ENCODE peak calls at places on chromosomes 4 and X, in six cellular contexts. W is mammary epithelial cell, B is transverse colon, F is IMR-90, M is caudate nucleus, E is Peyer's patch. Y is an unnamed sample.

GRCh38 chr4:154349829-154350228 is 141.8 kb downstream of the DCHS2 start:
- DNase-seq in E (no peak), F (no peak), B (no peak), W (peak; percentile 10), M (peak; percentile 5), Y (no peak)

GRCh38 chr4:125891597-125892258 is 577.0 kb downstream of the FAT4 start:
- DNase-seq in E (no peak), M (no peak), W (no peak), F (peak; percentile 98), B (no peak), Y (no peak)

GRCh38 chrX:69232945-69233344 is 67.7 kb upstream of the PJA1 start:
- DNase-seq in B (no peak), F (no peak), W (no peak), M (no peak), E (peak; percentile 30), Y (no peak)

GRCh38 chrX:97616883-97617510 is 733.3 kb downstream of the RPA4 start:
- DNase-seq in W (peak; percentile 83), M (no peak), B (no peak), E (peak; percentile 47), F (peak; percentile 74), Y (peak; percentile 39)

GRCh38 chr4:185779520-185779919 is 32.5 kb downstream of the SORBS2 start:
- DNase-seq in F (no peak), M (no peak), W (no peak), E (no peak), B (no peak), Y (no peak)

GRCh38 chr4:6676722-6677558 is 16.7 kb upstream of the S100P start:
- DNase-seq in E (no peak), W (no peak), M (no peak), F (no peak), B (no peak), Y (no peak)

GRCh38 chr4:111630705-111631104 is 514.5 kb upstream of the FAM241A start:
- DNase-seq in B (no peak), W (no peak), M (no peak), F (peak; percentile 42), E (no peak), Y (no peak)

GRCh38 chr4:110487873-110488272 is 11.9 kb downstream of the ENPEP start:
- DNase-seq in F (no peak), W (no peak), B (no peak), M (no peak), E (no peak), Y (no peak)

GRCh38 chr4:153512952-153513500 is 46.9 kb downstream of the TMEM131L start:
- DNase-seq in M (no peak), E (no peak), F (peak; percentile 49), W (no peak), B (no peak), Y (no peak)

GRCh38 chr4:143241892-143242291 is 57.2 kb downstream of the USP38 start:
- DNase-seq in F (peak; percentile 37), M (no peak), E (no peak), W (peak; percentile 63), B (no peak), Y (peak; percentile 14)

GRCh38 chr4:80989921-80990544 is 40.5 kb upstream of the BMP3 start:
- DNase-seq in B (no peak), W (peak; percentile 39), E (peak; percentile 45), F (peak; percentile 73), M (peak; percentile 10), Y (peak; percentile 3)

GRCh38 chrX:9465380-9466114 is 689 bp downstream of the TBL1X start:
- DNase-seq in E (peak; percentile 52), M (no peak), B (peak; percentile 23), W (peak; percentile 7), F (no peak), Y (no peak)

GRCh38 chr4:57043304-57044251 is 64.9 kb downstream of the POLR2B start:
- DNase-seq in E (no peak), M (no peak), B (no peak), W (no peak), F (peak; percentile 54), Y (no peak)

GRCh38 chrX:118974088-118974907 is at the start of gene LONRF3:
- DNase-seq in F (peak; percentile 3), E (peak; percentile 91), W (no peak), M (peak; percentile 62), B (peak; percentile 79), Y (no peak)

GRCh38 chr4:143667461-143667860 is 33.0 kb downstream of the FREM3 start:
- DNase-seq in F (peak; percentile 1), M (no peak), W (no peak), B (no peak), E (no peak), Y (no peak)

GRCh38 chrX:111874241-111874640 is 1.7 kb upstream of the TRPC5OS start:
- DNase-seq in M (no peak), F (no peak), B (no peak), E (no peak), W (no peak), Y (no peak)

GRCh38 chrX:84046403-84046984 is 141.5 kb downstream of the RPS6KA6 start:
- DNase-seq in M (no peak), E (peak; percentile 51), F (peak; percentile 38), W (peak; percentile 27), B (no peak), Y (peak; percentile 2)

GRCh38 chr4:14581741-14582140 is 420.5 kb upstream of the CPEB2 start:
- DNase-seq in W (no peak), M (no peak), E (no peak), F (no peak), B (no peak), Y (no peak)

DNA sequence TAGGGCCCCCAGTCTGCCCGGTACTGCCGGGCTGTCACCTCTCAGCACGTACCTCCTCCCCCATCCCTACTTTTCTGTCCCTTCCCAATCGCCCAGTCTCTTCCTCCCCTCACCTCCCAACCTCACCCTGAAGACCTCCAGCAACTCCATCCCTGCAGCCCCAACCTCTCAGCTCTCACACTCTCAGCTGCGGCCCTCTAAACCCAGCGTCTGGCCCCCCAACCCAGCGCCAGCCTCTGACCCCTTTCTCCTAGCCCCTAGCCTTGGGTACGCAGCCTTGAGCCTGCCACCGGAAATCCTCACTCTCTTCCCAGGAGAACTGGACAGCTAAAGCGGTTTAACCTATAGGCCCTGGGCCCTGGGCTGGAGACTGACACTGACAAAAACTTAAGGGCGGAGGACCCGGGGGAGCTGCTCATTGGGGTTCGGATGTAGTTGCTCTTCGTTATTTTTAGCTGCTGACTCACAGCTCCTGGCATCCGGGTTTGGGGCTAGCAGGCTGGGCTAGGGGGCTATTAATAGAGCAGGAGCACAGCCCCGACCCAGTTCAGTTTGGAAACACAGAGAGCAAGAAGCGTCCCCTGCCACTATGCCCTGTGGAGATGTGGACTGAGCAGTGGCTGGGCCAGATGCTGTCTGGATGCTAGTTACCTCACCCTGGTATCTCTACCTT is 9.6 kb upstream of the DLG3 start:
- DNase-seq in F (peak; percentile 48), E (no peak), M (no peak), W (no peak), B (no peak), Y (no peak)
- H3K27ac ChIP-seq in F (peak overlapping the region; percentile 48), E (peak overlapping the region; percentile 81), M (peak overlapping the region; percentile 58), W (no peak overlapping the region), B (peak overlapping the region; percentile 57), Y (no peak overlapping the region)

GRCh38 chrX:153333271-153333670 is 682 bp upstream of the ZNF275 start:
- DNase-seq in F (peak; percentile 55), M (no peak), E (no peak), B (no peak), W (peak; percentile 2), Y (no peak)

GRCh38 chrX:153336988-153337387 is 3.0 kb downstream of the ZNF275 start:
- DNase-seq in E (no peak), W (no peak), F (no peak), M (no peak), B (no peak), Y (no peak)

GRCh38 chrX:153336128-153336894 is 2.4 kb downstream of the ZNF275 start:
- DNase-seq in B (no peak), F (no peak), E (peak; percentile 47), M (no peak), W (peak; percentile 9), Y (no peak)

GRCh38 chrX:153334654-153335295 is 822 bp downstream of the ZNF275 start:
- DNase-seq in B (no peak), F (no peak), W (no peak), E (peak; percentile 39), M (no peak), Y (no peak)

DNA sequence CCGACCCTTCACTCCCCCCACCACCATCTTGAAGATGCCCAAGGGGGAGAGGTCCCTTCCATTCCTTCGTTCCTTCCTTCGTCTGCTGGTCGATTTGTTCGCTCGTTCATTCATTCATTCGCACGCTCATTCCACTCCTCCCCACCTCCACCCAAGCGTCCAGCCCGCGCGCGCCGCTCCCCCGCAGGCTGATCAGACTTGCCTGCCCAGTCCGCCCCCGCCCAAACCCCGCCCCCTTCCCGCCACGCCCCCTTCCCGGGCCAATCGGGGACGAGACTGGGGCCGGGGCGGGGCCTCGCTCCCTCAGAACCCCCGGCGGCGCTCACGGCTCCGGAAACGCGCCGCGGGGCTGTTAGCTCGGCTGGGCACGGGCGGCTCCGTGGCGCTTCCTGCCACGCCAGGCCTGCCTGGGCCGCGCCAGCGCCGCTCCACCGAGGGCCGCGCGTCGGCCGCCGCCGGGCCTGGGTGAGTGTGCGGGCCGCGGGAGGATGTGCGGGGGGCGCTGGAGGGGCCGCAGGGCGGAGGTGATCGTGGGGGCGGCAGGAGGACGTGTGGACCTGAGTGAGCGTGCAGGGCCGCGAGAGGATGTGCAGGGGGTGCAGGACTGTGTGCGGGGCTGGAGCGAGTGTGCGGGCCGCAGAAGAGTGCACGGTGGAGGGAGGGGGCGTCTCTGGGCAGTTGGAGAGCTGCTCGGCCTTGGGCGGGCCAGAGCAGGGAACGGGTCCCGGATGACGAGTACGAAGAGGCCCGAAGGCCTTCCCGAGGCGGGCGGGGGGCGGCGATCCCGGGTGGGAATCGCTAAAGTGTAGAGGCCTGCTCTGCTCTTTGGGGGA is at the start of gene ZNF275:
- DNase-seq in W (peak; percentile 61), E (peak; percentile 89), F (peak; percentile 61), M (peak; percentile 76), B (peak; percentile 83), Y (no peak)
- H3K27ac ChIP-seq in W (no peak within 1 kb of the TSS), E (peak within 1 kb of the TSS; percentile 67), F (peak within 1 kb of the TSS; percentile 95), M (no peak within 1 kb of the TSS), B (peak within 1 kb of the TSS; percentile 72), Y (no peak within 1 kb of the TSS)

GRCh38 chrX:150036641-150037040 is 98.3 kb upstream of the EOLA2 start:
- DNase-seq in F (no peak), M (no peak), E (no peak), W (peak; percentile 20), B (no peak), Y (no peak)
- H3K27ac ChIP-seq in F (peak overlapping the region; percentile 17), M (no peak overlapping the region), E (no peak overlapping the region), W (peak overlapping the region; percentile 54), B (no peak overlapping the region), Y (peak overlapping the region; percentile 55)

GRCh38 chrX:13099121-13099520 is 54.7 kb upstream of the FAM9C start:
- DNase-seq in M (no peak), E (no peak), B (no peak), F (no peak), W (peak; percentile 54), Y (no peak)

GRCh38 chrX:13101439-13102139 is 57.2 kb upstream of the FAM9C start:
- DNase-seq in M (peak; percentile 13), B (peak; percentile 79), E (peak; percentile 85), W (peak; percentile 97), F (peak; percentile 86), Y (peak; percentile 80)

GRCh38 chrX:13103111-13103913 is 58.9 kb upstream of the FAM9C start:
- DNase-seq in B (no peak), E (no peak), M (no peak), W (peak; percentile 66), F (no peak), Y (no peak)

GRCh38 chrX:13103914-13104274 is 59.5 kb upstream of the FAM9C start:
- DNase-seq in F (no peak), B (no peak), M (no peak), E (no peak), W (no peak), Y (no peak)

GRCh38 chrX:13102636-13103035 is 58.2 kb upstream of the FAM9C start:
- DNase-seq in B (no peak), E (no peak), W (no peak), F (peak; percentile 29), M (no peak), Y (no peak)
- H3K27ac ChIP-seq in B (peak overlapping the region; percentile 60), E (peak overlapping the region; percentile 78), W (peak overlapping the region; percentile 49), F (no peak overlapping the region), M (no peak overlapping the region), Y (peak overlapping the region; percentile 80)